ENCODE peak calls at places on chromosomes 6 and 20, in six cellular contexts. M is EL, L is epithelial cell of prostate, J is NB4, W is SK-N-MC, P is AG08395. F is an unnamed sample.

GRCh38 chr6:45786243-45786795 is 229.3 kb downstream of the CLIC5 start:
- DNase-seq in M (no peak), L (no peak), J (no peak), W (no peak), P (no peak), F (no peak)

GRCh38 chr6:170093658-170094596 is 197.0 kb downstream of the DLL1 start:
- DNase-seq in M (no peak), L (no peak), J (no peak), W (no peak), P (no peak), F (no peak)

GRCh38 chr6:143123081-143123480 is 62.4 kb downstream of the AIG1 start:
- DNase-seq in M (no peak), L (no peak), J (no peak), W (no peak), P (no peak), F (no peak)

GRCh38 chr6:30260036-30260504 is 46.9 kb upstream of the TRIM26 start:
- DNase-seq in M (no peak), L (no peak), J (peak; percentile 8), W (no peak), P (no peak), F (no peak)

GRCh38 chr6:10458287-10458686 is 43.4 kb upstream of the TFAP2A start:
- DNase-seq in M (no peak), L (no peak), J (no peak), W (no peak), P (no peak), F (no peak)

GRCh38 chr6:88165877-88166492 is at the start of gene CNR1:
- DNase-seq in M (peak; percentile 14), L (no peak), J (no peak), W (no peak), P (peak; percentile 17), F (no peak)

GRCh38 chr6:44247338-44248302 is 719 bp downstream of the HSP90AB1 start:
- DNase-seq in M (peak; percentile 59), L (no peak), J (peak; percentile 86), W (no peak), P (peak; percentile 53), F (no peak)

GRCh38 chr20:62959101-62959971 is 6.8 kb downstream of the SLC17A9 start:
- DNase-seq in M (no peak), L (no peak), J (peak; percentile 97), W (no peak), P (no peak), F (no peak)

GRCh38 chr6:160077526-160077925 is 44.1 kb upstream of the SLC22A1 start:
- DNase-seq in M (peak; percentile 37), L (no peak), J (no peak), W (no peak), P (peak; percentile 82), F (no peak)

GRCh38 chr6:3380344-3381232 is 76.3 kb downstream of the SLC22A23 start:
- DNase-seq in M (no peak), L (no peak), J (no peak), W (no peak), P (no peak), F (no peak)

GRCh38 chr6:23089981-23090380 is 520.6 kb downstream of the HDGFL1 start:
- DNase-seq in M (no peak), L (no peak), J (no peak), W (no peak), P (no peak), F (peak; percentile 40)

GRCh38 chr6:74519172-74519571 is 686.7 kb downstream of the COL12A1 start:
- DNase-seq in M (peak; percentile 39), L (peak; percentile 12), J (no peak), W (no peak), P (peak; percentile 54), F (peak; percentile 67)

GRCh38 chr20:20731000-20731944 is 18.8 kb upstream of the RALGAPA2 start:
- DNase-seq in M (no peak), L (no peak), J (no peak), W (no peak), P (no peak), F (no peak)

GRCh38 chr20:36491901-36492617 is 49.3 kb upstream of the MYL9 start:
- DNase-seq in M (peak; percentile 67), L (no peak), J (peak; percentile 76), W (no peak), P (no peak), F (no peak)

GRCh38 chr6:130240232-130240631 is 17.5 kb upstream of the SAMD3 start:
- DNase-seq in M (peak; percentile 80), L (no peak), J (no peak), W (no peak), P (peak; percentile 77), F (peak; percentile 84)

GRCh38 chr20:9626357-9626756 is 112.0 kb downstream of the LAMP5 start:
- DNase-seq in M (no peak), L (no peak), J (no peak), W (no peak), P (no peak), F (no peak)

GRCh38 chr20:54257090-54257816 is 49.4 kb downstream of the PFDN4 start:
- DNase-seq in M (peak; percentile 51), L (peak; percentile 71), J (no peak), W (no peak), P (no peak), F (peak; percentile 72)

GRCh38 chr20:59752101-59752586 is 147.8 kb downstream of the PHACTR3 start:
- DNase-seq in M (no peak), L (no peak), J (peak; percentile 96), W (no peak), P (peak; percentile 19), F (no peak)

GRCh38 chr20:57835462-57836455 is 125.9 kb upstream of the PMEPA1 start:
- DNase-seq in M (no peak), L (no peak), J (no peak), W (no peak), P (no peak), F (no peak)

GRCh38 chr6:52538921-52539354 is 37.9 kb downstream of the TRAM2 start:
- DNase-seq in M (peak; percentile 96), L (no peak), J (no peak), W (no peak), P (peak; percentile 66), F (no peak)

GRCh38 chr6:3835055-3835731 is 14.0 kb upstream of the FAM50B start:
- DNase-seq in M (no peak), L (no peak), J (no peak), W (no peak), P (no peak), F (peak; percentile 89)

GRCh38 chr20:4870906-4871305 is 130.4 kb downstream of the SLC23A2 start:
- DNase-seq in M (no peak), L (no peak), J (no peak), W (no peak), P (no peak), F (no peak)

GRCh38 chr20:13526551-13526950 is 112.2 kb downstream of the TASP1 start:
- DNase-seq in M (no peak), L (no peak), J (no peak), W (no peak), P (no peak), F (peak; percentile 12)

GRCh38 chr6:42366999-42367352 is 84.8 kb downstream of the TRERF1 start:
- DNase-seq in M (no peak), L (no peak), J (no peak), W (no peak), P (no peak), F (no peak)

GRCh38 chr20:51966296-51966971 is 164.1 kb upstream of the SALL4 start:
- DNase-seq in M (peak; percentile 73), L (no peak), J (peak; percentile 56), W (no peak), P (peak; percentile 72), F (peak; percentile 59)

GRCh38 chr20:62540504-62540903 is 64.7 kb upstream of the GATA5 start:
- DNase-seq in M (no peak), L (no peak), J (no peak), W (no peak), P (no peak), F (no peak)

GRCh38 chr6:52551483-52552277 is 25.2 kb downstream of the TRAM2 start:
- DNase-seq in M (peak; percentile 94), L (no peak), J (no peak), W (no peak), P (peak; percentile 84), F (no peak)

GRCh38 chr6:113439861-113440260 is 417.3 kb upstream of the MARCKS start:
- DNase-seq in M (no peak), L (no peak), J (no peak), W (no peak), P (no peak), F (no peak)

GRCh38 chr6:139764498-139764986 is 390.1 kb upstream of the CITED2 start:
- DNase-seq in M (peak; percentile 99), L (peak; percentile 60), J (peak; percentile 88), W (no peak), P (peak; percentile 89), F (peak; percentile 85)

GRCh38 chr6:45532626-45533258 is 155.0 kb upstream of the SUPT3H start:
- DNase-seq in M (no peak), L (no peak), J (no peak), W (no peak), P (no peak), F (peak; percentile 12)

GRCh38 chr6:113856011-113856551 is 1.1 kb upstream of the MARCKS start:
- DNase-seq in M (peak; percentile 65), L (no peak), J (peak; percentile 10), W (no peak), P (peak; percentile 23), F (peak; percentile 27)

GRCh38 chr6:138038148-138038870 is 68.9 kb downstream of the PERP start:
- DNase-seq in M (no peak), L (no peak), J (no peak), W (no peak), P (no peak), F (no peak)

GRCh38 chr6:51565472-51565871 is 521.9 kb downstream of the PKHD1 start:
- DNase-seq in M (no peak), L (no peak), J (no peak), W (no peak), P (no peak), F (no peak)

GRCh38 chr20:63947638-63948456 is 8.4 kb downstream of the UCKL1 start:
- DNase-seq in M (no peak), L (no peak), J (no peak), W (no peak), P (no peak), F (no peak)

GRCh38 chr20:59823456-59823855 is 110.0 kb downstream of the SYCP2 start:
- DNase-seq in M (no peak), L (no peak), J (no peak), W (no peak), P (no peak), F (no peak)

GRCh38 chr20:21389368-21389767 is 8.0 kb downstream of the NKX2-4 start:
- DNase-seq in M (no peak), L (no peak), J (no peak), W (no peak), P (no peak), F (no peak)

GRCh38 chr6:54846857-54847721 is 518 bp downstream of the FAM83B start:
- DNase-seq in M (peak; percentile 23), L (peak; percentile 14), J (no peak), W (no peak), P (no peak), F (no peak)

GRCh38 chr20:53875452-53875851 is 194.9 kb downstream of the BCAS1 start:
- DNase-seq in M (no peak), L (no peak), J (peak; percentile 97), W (no peak), P (no peak), F (no peak)

GRCh38 chr6:126632271-126632670 is 292.4 kb downstream of the CENPW start:
- DNase-seq in M (no peak), L (no peak), J (no peak), W (no peak), P (no peak), F (no peak)

GRCh38 chr6:16799279-16800193 is 38.3 kb upstream of the ATXN1 start:
- DNase-seq in M (peak; percentile 62), L (no peak), J (no peak), W (no peak), P (peak; percentile 48), F (no peak)